ENCODE peak calls at places on chromosomes 16 and 17, in six cellular contexts. F, A, N, S, W and O are unnamed samples.

GRCh38 chr16:1277016-1277944 is 21.4 kb downstream of the TPSD1 start:
- DNase-seq in F (no peak), A (no peak), N (no peak), S (no peak), W (no peak), O (no peak)

GRCh38 chr16:59540621-59541020 is 806.5 kb upstream of the GOT2 start:
- DNase-seq in F (no peak), A (no peak), N (no peak), S (no peak), W (no peak), O (no peak)

GRCh38 chr17:32722733-32723132 is 154.2 kb downstream of the MYO1D start:
- DNase-seq in F (no peak), A (no peak), N (no peak), S (no peak), W (no peak), O (no peak)

GRCh38 chr17:78322858-78323455 is 36.9 kb downstream of the SOCS3 start:
- DNase-seq in F (peak), A (no peak), N (no peak), S (no peak), W (no peak), O (no peak)

GRCh38 chr17:76538281-76538931 is 897 bp upstream of the CYGB start:
- DNase-seq in F (no peak), A (no peak), N (peak), S (no peak), W (no peak), O (no peak)

GRCh38 chr16:67155305-67156145 is 4.2 kb downstream of the TRADD start:
- DNase-seq in F (peak), A (peak), N (peak), S (peak), W (no peak), O (peak)

GRCh38 chr16:4726616-4727015 is 7.5 kb downstream of the ANKS3 start:
- DNase-seq in F (no peak), A (no peak), N (no peak), S (no peak), W (no peak), O (no peak)

GRCh38 chr16:66925322-66925840 is at the start of gene RRAD:
- DNase-seq in F (no peak), A (no peak), N (peak), S (no peak), W (no peak), O (peak)

GRCh38 chr17:73436966-73437365 is 125.2 kb upstream of the CDC42EP4 start:
- DNase-seq in F (no peak), A (no peak), N (no peak), S (no peak), W (no peak), O (no peak)

GRCh38 chr17:76544123-76544915 is 4.5 kb downstream of the PRCD start:
- DNase-seq in F (no peak), A (no peak), N (peak), S (no peak), W (no peak), O (no peak)

GRCh38 chr17:73360961-73361761 is 49.4 kb upstream of the CDC42EP4 start:
- DNase-seq in F (no peak), A (no peak), N (no peak), S (no peak), W (no peak), O (no peak)

GRCh38 chr17:14581181-14581830 is 280.4 kb downstream of the HS3ST3B1 start:
- DNase-seq in F (no peak), A (no peak), N (no peak), S (no peak), W (no peak), O (no peak)

GRCh38 chr16:50246299-50247122 is 19.8 kb upstream of the ADCY7 start:
- DNase-seq in F (no peak), A (no peak), N (peak), S (no peak), W (no peak), O (no peak)

GRCh38 chr17:41962111-41962510 is 4.5 kb upstream of the CNP start:
- DNase-seq in F (no peak), A (no peak), N (no peak), S (no peak), W (no peak), O (no peak)

GRCh38 chr16:64391009-64391663 is 730.7 kb downstream of the CDH11 start:
- DNase-seq in F (no peak), A (no peak), N (no peak), S (no peak), W (no peak), O (no peak)

GRCh38 chr16:9159839-9160550 is 68.6 kb downstream of the HAPSTR1 start:
- DNase-seq in F (no peak), A (no peak), N (no peak), S (no peak), W (peak), O (no peak)

GRCh38 chr17:72634621-72635020 is 457.9 kb downstream of the SLC39A11 start:
- DNase-seq in F (no peak), A (peak), N (no peak), S (peak), W (no peak), O (no peak)

GRCh38 chr16:68387301-68387700 is 61.0 kb downstream of the SMPD3 start:
- DNase-seq in F (no peak), A (no peak), N (no peak), S (no peak), W (no peak), O (no peak)

GRCh38 chr16:69031877-69032301 is 73.6 kb upstream of the HAS3 start:
- DNase-seq in F (no peak), A (no peak), N (no peak), S (no peak), W (no peak), O (no peak)

GRCh38 chr17:50101346-50102163 is 6.4 kb downstream of the PDK2 start:
- DNase-seq in F (no peak), A (no peak), N (no peak), S (no peak), W (no peak), O (no peak)
- H3K4me3 ChIP-seq in F (no peak), A (no peak), N (no peak), S (no peak), W (no peak), O (no peak)

DNA sequence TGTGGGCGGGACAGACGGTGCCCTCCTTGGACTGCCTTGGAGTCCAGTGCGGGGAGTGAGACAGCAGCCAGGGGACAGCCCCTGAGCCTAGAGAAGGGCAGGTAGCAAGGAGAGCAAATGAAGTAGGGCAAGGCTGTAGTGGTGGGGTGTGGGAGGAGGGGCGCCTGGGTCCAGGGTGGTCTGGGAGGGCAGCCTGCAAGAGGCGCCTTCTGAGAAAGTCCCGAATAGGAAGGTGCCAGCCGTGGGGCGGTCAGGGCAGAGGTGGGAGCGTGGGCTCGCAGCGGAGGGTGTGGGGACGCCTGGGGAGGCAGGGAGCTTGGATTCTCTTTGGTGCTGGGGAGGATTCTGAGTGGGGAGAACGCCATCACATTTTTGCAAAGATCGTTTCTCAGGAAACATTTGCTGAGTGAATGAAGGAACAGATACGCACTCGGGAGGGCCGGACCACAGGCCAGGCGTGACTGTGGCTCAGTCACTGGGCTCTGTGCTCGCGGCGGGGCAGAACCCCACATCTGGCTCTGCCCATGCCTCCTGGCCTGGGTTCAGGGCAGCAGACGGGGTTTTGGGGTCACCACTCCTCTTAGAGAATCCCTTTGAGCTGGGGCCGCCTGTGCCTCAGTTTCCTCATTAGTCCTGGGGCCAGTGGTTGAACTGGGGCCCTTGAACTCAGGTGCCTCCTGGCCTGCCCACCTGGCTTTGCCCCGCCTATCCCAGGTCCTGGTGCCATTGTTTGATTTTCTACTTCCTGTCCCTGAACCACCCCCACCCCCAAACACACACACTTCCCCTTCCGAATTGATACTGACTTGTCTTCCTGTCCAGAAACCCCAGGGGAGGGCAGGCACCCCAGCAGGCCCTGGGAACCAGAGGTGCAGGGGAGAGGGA is 4.2 kb downstream of the SNN start:
- DNase-seq in F (no peak), A (no peak), N (no peak), S (peak), W (no peak), O (peak)
- H3K4me3 ChIP-seq in F (no peak), A (peak), N (no peak), S (no peak), W (no peak), O (peak)

DNA sequence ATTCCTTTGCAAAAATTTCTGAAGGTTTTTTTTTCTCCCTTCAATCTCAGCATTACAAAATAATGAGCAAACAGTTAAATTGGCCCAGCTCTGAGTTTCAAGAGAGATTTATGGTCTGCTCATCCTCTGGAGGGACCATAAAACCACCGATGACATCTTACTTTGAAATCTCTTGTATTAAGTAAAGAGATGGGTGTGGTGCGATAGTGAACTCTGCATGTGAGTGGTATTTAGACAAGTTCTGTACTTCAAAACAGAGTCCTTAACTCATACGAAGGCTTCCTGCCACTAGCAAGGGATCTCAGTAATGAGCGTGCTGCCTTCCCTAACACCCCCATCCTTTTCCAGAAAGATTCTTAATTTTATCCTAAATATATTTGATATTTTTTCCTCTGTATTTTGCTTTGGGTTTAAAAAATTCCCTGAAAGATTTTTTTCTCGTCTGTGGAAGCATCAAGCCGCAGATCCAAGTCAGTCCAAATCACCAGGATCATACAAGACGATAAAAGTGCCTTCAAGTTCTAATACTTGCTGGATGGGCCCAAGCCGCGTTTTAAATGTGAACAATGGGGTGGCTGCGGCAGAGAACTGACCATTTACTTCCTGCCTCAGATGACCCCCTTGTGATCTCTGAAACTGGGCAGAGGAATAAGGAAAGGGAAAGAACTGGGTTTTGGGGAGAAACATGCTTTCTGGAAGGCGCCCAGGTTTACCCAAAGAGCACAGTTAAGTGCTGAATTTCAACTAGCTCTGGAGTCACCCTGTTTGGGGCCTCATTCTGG is 1.9 kb downstream of the FAM20A start:
- DNase-seq in F (no peak), A (no peak), N (no peak), S (no peak), W (no peak), O (no peak)
- H3K4me3 ChIP-seq in F (peak), A (no peak), N (peak), S (no peak), W (no peak), O (no peak)

GRCh38 chr17:43660816-43661493 is 767 bp downstream of the MEOX1 start:
- DNase-seq in F (no peak), A (peak), N (no peak), S (no peak), W (no peak), O (no peak)
- H3K4me3 ChIP-seq in F (no peak), A (peak), N (no peak), S (peak), W (no peak), O (no peak)

GRCh38 chr17:4537451-4538235 is 17.5 kb downstream of the MYBBP1A start:
- DNase-seq in F (no peak), A (no peak), N (no peak), S (no peak), W (no peak), O (peak)

GRCh38 chr17:4534928-4535666 is 20.1 kb downstream of the MYBBP1A start:
- DNase-seq in F (no peak), A (no peak), N (no peak), S (no peak), W (no peak), O (peak)

GRCh38 chr17:4536742-4537411 is 18.3 kb downstream of the MYBBP1A start:
- DNase-seq in F (no peak), A (no peak), N (no peak), S (no peak), W (no peak), O (peak)

GRCh38 chr17:4535667-4536258 is 19.4 kb downstream of the MYBBP1A start:
- DNase-seq in F (no peak), A (no peak), N (no peak), S (no peak), W (no peak), O (peak)

GRCh38 chr17:4536259-4536741 is 18.9 kb downstream of the MYBBP1A start:
- DNase-seq in F (no peak), A (no peak), N (no peak), S (no peak), W (no peak), O (peak)
- H3K4me3 ChIP-seq in F (no peak), A (no peak), N (no peak), S (no peak), W (no peak), O (no peak)

GRCh38 chr17:20071824-20072691 is 62.9 kb downstream of the SPECC1 start:
- DNase-seq in F (no peak), A (no peak), N (no peak), S (no peak), W (no peak), O (no peak)
- H3K4me3 ChIP-seq in F (no peak), A (no peak), N (no peak), S (no peak), W (no peak), O (no peak)